ENCODE peak calls at places on chromosome 17, in ten cellular contexts. S is endodermal cell; G is AG04450; H is effector memory CD4-positive, alpha-beta T cell; O is stomach; K is left ventricle myocardium inferior; L is fibroblast of mammary gland; A is CD4-positive, CD25-positive, alpha-beta regulatory T cell; N is psoas muscle; J is astrocyte of the spinal cord. T is an unnamed sample.

GRCh38 chr17:37322826-37323561 is 52.8 kb upstream of the C17orf78 start:
- DNase-seq in J (no peak), G (no peak), H (no peak), S (no peak), O (no peak), A (no peak), K (no peak), N (no peak), L (no peak), T (no peak)

GRCh38 chr17:38735161-38735997 is 5.2 kb downstream of the CISD3 start:
- DNase-seq in J (no peak), K (peak), O (peak), G (no peak), A (peak), H (peak), S (peak), N (peak), L (no peak), T (no peak)

GRCh38 chr17:42657824-42658588 is 1.1 kb upstream of the TUBG2 start:
- DNase-seq in S (no peak), L (no peak), H (no peak), A (no peak), G (no peak), N (no peak), J (no peak), K (no peak), O (no peak), T (no peak)

GRCh38 chr17:55730380-55730779 is 7.7 kb upstream of the TMEM100 start:
- DNase-seq in J (no peak), A (no peak), N (no peak), S (no peak), O (no peak), H (no peak), G (no peak), L (peak), K (no peak), T (no peak)

GRCh38 chr17:43599835-43600234 is 53.7 kb upstream of the ETV4 start:
- DNase-seq in A (no peak), N (no peak), G (peak), J (peak), K (no peak), S (no peak), H (no peak), O (no peak), L (peak), T (peak)

GRCh38 chr17:59423137-59423703 is 91.8 kb downstream of the YPEL2 start:
- DNase-seq in G (no peak), O (no peak), J (peak), S (peak), L (peak), K (peak), N (peak), A (no peak), H (no peak), T (no peak)

GRCh38 chr17:12673788-12674187 is 8.1 kb downstream of the MYOCD start:
- DNase-seq in G (no peak), K (no peak), N (no peak), J (peak), A (no peak), O (no peak), H (no peak), L (peak), S (no peak), T (no peak)

GRCh38 chr17:44222112-44222869 is 2.8 kb upstream of the UBTF start:
- DNase-seq in G (no peak), L (peak), N (peak), H (peak), O (peak), A (peak), K (peak), J (peak), S (peak), T (peak)

GRCh38 chr17:11086623-11087022 is 154.4 kb upstream of the SHISA6 start:
- DNase-seq in S (no peak), L (no peak), H (no peak), J (no peak), O (no peak), A (no peak), G (no peak), K (no peak), N (no peak), T (no peak)

GRCh38 chr17:36901506-36901905 is 35.8 kb upstream of the LHX1 start:
- DNase-seq in G (no peak), S (peak), K (no peak), O (no peak), A (no peak), L (peak), H (no peak), N (no peak), J (peak), T (peak)

GRCh38 chr17:40499551-40500189 is 1.8 kb downstream of the TNS4 start:
- DNase-seq in A (no peak), S (peak), O (peak), H (no peak), G (no peak), N (peak), J (peak), L (peak), K (peak), T (no peak)

GRCh38 chr17:72407336-72408121 is 286.7 kb downstream of the SOX9 start:
- DNase-seq in K (peak), L (peak), O (peak), N (no peak), S (peak), G (peak), H (no peak), A (no peak), J (peak), T (peak)

GRCh38 chr17:21199856-21200255 is 14.1 kb downstream of the TMEM11 start:
- DNase-seq in J (no peak), O (no peak), N (no peak), G (no peak), K (no peak), L (no peak), H (no peak), S (peak), A (no peak), T (no peak)

GRCh38 chr17:324151-324571 is 28.4 kb downstream of the RPH3AL start:
- DNase-seq in G (no peak), K (no peak), N (no peak), S (peak), A (no peak), J (no peak), H (no peak), L (no peak), O (no peak), T (no peak)

GRCh38 chr17:67160791-67161190 is 84.2 kb downstream of the HELZ start:
- DNase-seq in O (no peak), N (no peak), A (no peak), H (no peak), L (no peak), G (no peak), K (no peak), S (no peak), J (no peak), T (no peak)

GRCh38 chr17:31571124-31571892 is 179.8 kb downstream of the RAB11FIP4 start:
- DNase-seq in N (peak), J (peak), K (peak), S (no peak), G (peak), H (no peak), L (peak), A (no peak), O (peak), T (peak)

GRCh38 chr17:17343160-17343735 is 40.1 kb downstream of the NT5M start:
- DNase-seq in A (no peak), H (no peak), K (no peak), J (no peak), S (peak), O (peak), L (no peak), G (no peak), N (no peak), T (no peak)

GRCh38 chr17:3647769-3648540 is 11.4 kb downstream of the CTNS start:
- DNase-seq in N (no peak), O (peak), H (no peak), J (peak), L (peak), K (peak), S (peak), G (no peak), A (no peak), T (no peak)

GRCh38 chr17:60720763-60721531 is 43.3 kb downstream of the BCAS3 start:
- DNase-seq in A (peak), J (peak), S (peak), K (no peak), H (peak), L (peak), N (no peak), O (no peak), G (peak), T (peak)

GRCh38 chr17:17380156-17380925 is 77.2 kb downstream of the NT5M start:
- DNase-seq in S (no peak), G (no peak), J (no peak), L (no peak), A (no peak), N (no peak), H (no peak), O (no peak), K (no peak), T (no peak)

GRCh38 chr17:19412510-19412909 is 1.5 kb downstream of the RNF112 start:
- DNase-seq in A (no peak), J (no peak), O (no peak), K (no peak), H (no peak), S (no peak), N (no peak), G (no peak), L (no peak), T (no peak)

GRCh38 chr17:57091186-57091618 is 6.2 kb downstream of the AKAP1 start:
- DNase-seq in J (no peak), N (peak), S (peak), A (no peak), O (peak), G (no peak), K (peak), H (no peak), L (no peak), T (no peak)

GRCh38 chr17:63937920-63938319 is 5.8 kb upstream of the CD79B start:
- DNase-seq in A (no peak), K (no peak), L (no peak), H (no peak), G (no peak), J (no peak), N (no peak), S (no peak), O (no peak), T (no peak)

GRCh38 chr17:77332034-77332971 is 191.5 kb downstream of the SEC14L1 start:
- DNase-seq in G (no peak), S (peak), K (no peak), L (peak), O (peak), A (peak), J (peak), N (no peak), H (peak), T (peak)

GRCh38 chr17:51032850-51033249 is 87.8 kb downstream of the SPAG9 start:
- DNase-seq in K (no peak), A (no peak), O (no peak), N (no peak), L (no peak), S (no peak), J (no peak), G (no peak), H (no peak), T (no peak)

GRCh38 chr17:5373112-5373511 is 46.4 kb downstream of the NUP88 start:
- DNase-seq in K (no peak), A (no peak), G (no peak), H (no peak), N (no peak), L (no peak), O (no peak), S (no peak), J (no peak), T (no peak)

GRCh38 chr17:81652901-81653771 is 3.2 kb downstream of the PDE6G start:
- DNase-seq in G (no peak), O (no peak), K (no peak), J (no peak), H (no peak), N (no peak), S (peak), A (no peak), L (no peak), T (no peak)

GRCh38 chr17:39152134-39152884 is 872 bp upstream of the PLXDC1 start:
- DNase-seq in J (no peak), G (no peak), H (no peak), O (no peak), K (peak), L (no peak), N (no peak), S (peak), A (no peak), T (no peak)

GRCh38 chr17:50421308-50422031 is 4.5 kb upstream of the ACSF2 start:
- DNase-seq in O (no peak), L (no peak), H (no peak), A (no peak), K (no peak), G (no peak), S (no peak), J (peak), N (no peak), T (no peak)

GRCh38 chr17:9644910-9645751 is at the start of gene USP43:
- DNase-seq in L (peak), A (no peak), G (no peak), H (no peak), K (no peak), J (no peak), S (peak), O (peak), N (peak), T (no peak)

GRCh38 chr17:38453951-38454421 is 25.7 kb downstream of the ARHGAP23 start:
- DNase-seq in L (peak), N (peak), G (no peak), H (no peak), K (no peak), O (no peak), J (peak), A (no peak), S (peak), T (no peak)

GRCh38 chr17:17732892-17733670 is 51.8 kb downstream of the RAI1 start:
- DNase-seq in N (no peak), L (peak), H (no peak), K (no peak), O (peak), S (no peak), J (peak), A (no peak), G (no peak), T (no peak)

GRCh38 chr17:1111599-1112443 is 68.0 kb downstream of the ABR start:
- DNase-seq in J (no peak), A (no peak), O (no peak), H (no peak), L (no peak), N (no peak), S (no peak), G (peak), K (peak), T (no peak)

GRCh38 chr17:28520687-28521086 is 14.5 kb downstream of the FOXN1 start:
- DNase-seq in N (no peak), L (no peak), S (no peak), G (no peak), K (no peak), J (no peak), H (no peak), O (no peak), A (no peak), T (no peak)

GRCh38 chr17:58337600-58338453 is 9.2 kb upstream of the TSPOAP1 start:
- DNase-seq in N (peak), O (peak), H (peak), L (peak), A (peak), K (peak), J (peak), G (peak), S (peak), T (peak)
- H3K4me3 ChIP-seq in N (no peak), O (peak), H (peak), L (no peak), A (peak), K (peak), J (no peak), G (no peak), S (no peak), T (no peak)

GRCh38 chr17:48730240-48730550 is 1.6 kb upstream of the HOXB13 start:
- DNase-seq in S (peak), A (no peak), H (no peak), L (no peak), G (no peak), O (no peak), N (no peak), K (no peak), J (no peak), T (no peak)
- H3K4me3 ChIP-seq in S (no peak), A (no peak), H (no peak), L (no peak), G (no peak), O (no peak), N (no peak), K (no peak), J (no peak), T (no peak)

DNA sequence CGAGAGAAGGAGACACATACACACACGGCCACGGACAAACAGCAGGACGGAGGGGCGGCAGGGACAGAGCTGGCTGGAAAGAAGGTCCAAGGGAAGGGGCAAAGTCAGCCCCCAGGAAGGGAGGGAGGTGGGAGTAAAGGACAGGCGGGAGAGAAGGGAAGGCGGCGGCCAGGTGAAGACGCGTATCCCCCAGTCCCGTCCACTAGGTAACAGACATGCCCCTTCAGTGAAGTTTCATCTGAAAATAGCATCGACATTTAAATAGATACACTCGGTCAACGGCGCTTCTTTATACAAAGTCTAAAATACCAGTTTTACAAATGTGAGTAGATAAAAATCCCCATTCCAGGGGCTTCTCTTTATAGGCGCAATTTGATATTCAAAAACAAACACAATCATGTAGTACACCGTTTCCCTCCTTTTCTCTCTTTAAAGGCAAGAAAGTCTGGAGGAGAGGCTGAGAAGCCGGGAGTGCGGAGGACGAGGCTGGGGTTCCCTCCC is 4.5 kb downstream of the CBX8 start:
- DNase-seq in A (no peak), N (no peak), K (no peak), L (no peak), S (peak), O (no peak), G (no peak), H (no peak), J (no peak), T (no peak)
- H3K4me3 ChIP-seq in A (no peak), N (peak), K (peak), L (no peak), S (no peak), O (no peak), G (peak), H (no peak), J (peak), T (peak)

DNA sequence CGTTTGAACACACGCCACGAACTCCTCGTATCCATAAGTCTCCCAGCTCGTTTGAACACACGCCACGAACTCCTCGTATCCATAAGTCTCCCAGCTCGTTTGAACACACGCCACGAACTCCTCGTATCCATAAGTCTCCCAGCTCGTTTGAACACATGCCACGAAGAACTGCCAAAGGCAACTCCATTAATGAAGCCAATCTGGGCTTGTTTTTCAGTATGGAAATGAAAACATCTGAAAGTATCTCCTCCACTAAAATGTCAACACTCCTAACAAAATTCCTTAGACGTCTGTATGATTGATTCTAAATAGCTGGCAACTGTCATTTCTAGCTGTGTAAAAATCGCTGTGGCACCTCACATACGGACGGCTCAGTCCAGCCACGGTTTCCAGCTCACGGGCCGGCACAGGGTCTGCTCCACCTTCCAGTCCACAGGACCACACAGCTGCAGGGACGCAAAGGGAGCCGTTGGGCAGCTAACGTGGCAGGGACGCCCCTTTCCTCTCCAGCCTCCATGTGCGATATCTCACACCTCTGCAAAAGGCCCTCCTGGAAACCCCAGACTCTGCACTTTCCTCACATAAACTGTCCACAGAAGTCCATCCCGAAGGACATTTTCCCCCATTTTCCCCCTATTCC is 67.1 kb upstream of the METRNL start:
- DNase-seq in K (no peak), O (no peak), J (no peak), G (no peak), N (no peak), L (no peak), H (no peak), S (peak), A (no peak), T (no peak)
- H3K4me3 ChIP-seq in K (no peak), O (no peak), J (no peak), G (no peak), N (no peak), L (no peak), H (no peak), S (no peak), A (no peak), T (no peak)

GRCh38 chr17:69060835-69061234 is at the start of gene ABCA9:
- DNase-seq in G (no peak), A (no peak), J (peak), K (no peak), H (no peak), L (peak), O (no peak), S (no peak), N (no peak), T (peak)
- H3K4me3 ChIP-seq in G (no peak), A (no peak), J (peak), K (peak), H (no peak), L (peak), O (no peak), S (no peak), N (peak), T (no peak)

GRCh38 chr17:8152981-8153549 is 861 bp upstream of the PER1 start:
- DNase-seq in J (no peak), S (peak), H (no peak), K (no peak), L (no peak), O (no peak), G (no peak), A (no peak), N (peak), T (no peak)
- H3K4me3 ChIP-seq in J (peak), S (no peak), H (peak), K (peak), L (peak), O (peak), G (no peak), A (peak), N (peak), T (peak)

T was measured in astrocyte of the cerebellum.